ENCODE peak calls at places on chromosome 2, in four cellular contexts. J, P, N and U are unnamed samples. For H3K36me3, the result is how much of the 10 kb centered on the place peaks cover.

GRCh38 chr2:136022747-136023146 is 37.3 kb upstream of the DARS1 start:
- DNase-seq in J (no peak), P (no peak), N (no peak), U (no peak)

GRCh38 chr2:235206399-235206798 is 254.6 kb downstream of the SH3BP4 start:
- DNase-seq in J (no peak), P (no peak), N (no peak), U (no peak)

GRCh38 chr2:118980022-118980421 is 38.0 kb downstream of the MARCO start:
- DNase-seq in J (no peak), P (no peak), N (no peak), U (no peak)

GRCh38 chr2:202909394-202910192 is 1.9 kb downstream of the WDR12 start:
- DNase-seq in J (no peak), P (no peak), N (no peak), U (no peak)

GRCh38 chr2:53475320-53475719 is 292.3 kb upstream of the CHAC2 start:
- DNase-seq in J (no peak), P (no peak), N (peak), U (no peak)

GRCh38 chr2:238878051-238878735 is 30.3 kb downstream of the TWIST2 start:
- DNase-seq in J (no peak), P (no peak), N (no peak), U (no peak)

GRCh38 chr2:96251721-96252292 is 14.0 kb downstream of the TMEM127 start:
- DNase-seq in J (peak), P (peak), N (peak), U (peak)

GRCh38 chr2:4937550-4937949 is 754.6 kb upstream of the SOX11 start:
- DNase-seq in J (no peak), P (no peak), N (peak), U (no peak)

GRCh38 chr2:173223880-173224279 is 130.8 kb upstream of the CDCA7 start:
- DNase-seq in J (no peak), P (no peak), N (no peak), U (no peak)

GRCh38 chr2:133138693-133139092 is 429.6 kb downstream of the NCKAP5 start:
- DNase-seq in J (no peak), P (no peak), N (no peak), U (no peak)

GRCh38 chr2:160984426-160985077 is 175.7 kb upstream of the TANK start:
- DNase-seq in J (no peak), P (no peak), N (no peak), U (no peak)

GRCh38 chr2:166380615-166381014 is 4.9 kb upstream of the SCN9A start:
- DNase-seq in J (no peak), P (no peak), N (no peak), U (no peak)

GRCh38 chr2:166382448-166382847 is 6.7 kb upstream of the SCN9A start:
- DNase-seq in J (no peak), P (no peak), N (no peak), U (no peak)

GRCh38 chr2:166385313-166385712 is 9.6 kb upstream of the SCN9A start:
- DNase-seq in J (no peak), P (no peak), N (no peak), U (no peak)

GRCh38 chr2:166388488-166389070 is 12.8 kb upstream of the SCN9A start:
- DNase-seq in J (no peak), P (no peak), N (no peak), U (no peak)

DNA sequence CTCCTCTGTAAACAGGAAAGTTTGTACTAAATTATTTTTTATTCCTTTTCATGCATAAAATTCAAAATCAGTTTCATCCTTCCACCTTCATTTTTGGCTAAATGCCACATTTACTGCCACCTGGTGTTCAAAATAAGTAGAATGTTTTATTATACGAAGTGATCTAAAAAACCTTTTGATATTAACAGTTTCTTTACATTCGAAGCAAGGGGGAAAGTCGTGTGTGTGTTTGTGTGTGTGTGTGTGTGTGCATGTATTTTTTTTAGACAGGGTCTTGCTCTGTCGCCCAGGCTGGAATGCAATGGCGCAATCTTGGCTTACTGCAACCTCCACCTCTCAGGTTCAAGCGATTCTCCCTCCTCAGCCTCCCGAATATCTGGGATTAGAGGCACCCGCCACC is 9.0 kb upstream of the SCN9A start:
- DNase-seq in J (no peak), P (no peak), N (no peak), U (no peak)
- TF ChIP-seq CTCF in J (peak), P (peak), N (peak), U (peak)

GRCh38 chr2:167188596-167188967 is 300.3 kb downstream of the XIRP2 start:
- DNase-seq in J (no peak), P (peak), N (no peak), U (no peak)

GRCh38 chr2:167187910-167188595 is 299.8 kb downstream of the XIRP2 start:
- DNase-seq in J (no peak), P (no peak), N (no peak), U (no peak)

GRCh38 chr2:167187049-167187727 is 298.9 kb downstream of the XIRP2 start:
- DNase-seq in J (no peak), P (no peak), N (no peak), U (no peak)

GRCh38 chr2:167183916-167184315 is 295.6 kb downstream of the XIRP2 start:
- DNase-seq in J (no peak), P (no peak), N (no peak), U (no peak)

GRCh38 chr2:167186465-167186864 is 298.2 kb downstream of the XIRP2 start:
- DNase-seq in J (no peak), P (no peak), N (no peak), U (no peak)
- H3K36me3 ChIP-seq in J (under half), P (under half), N (under half), U (under half)

GRCh38 chr2:126996378-126996699 is 97.6 kb downstream of the TEX51 start:
- DNase-seq in J (no peak), P (no peak), N (no peak), U (no peak)

GRCh38 chr2:126999342-126999741 is 100.7 kb downstream of the TEX51 start:
- DNase-seq in J (no peak), P (no peak), N (no peak), U (no peak)

GRCh38 chr2:126998486-126998885 is 99.8 kb downstream of the TEX51 start:
- DNase-seq in J (no peak), P (no peak), N (no peak), U (no peak)

GRCh38 chr2:126994340-126994777 is 95.7 kb downstream of the TEX51 start:
- DNase-seq in J (no peak), P (no peak), N (no peak), U (no peak)

DNA sequence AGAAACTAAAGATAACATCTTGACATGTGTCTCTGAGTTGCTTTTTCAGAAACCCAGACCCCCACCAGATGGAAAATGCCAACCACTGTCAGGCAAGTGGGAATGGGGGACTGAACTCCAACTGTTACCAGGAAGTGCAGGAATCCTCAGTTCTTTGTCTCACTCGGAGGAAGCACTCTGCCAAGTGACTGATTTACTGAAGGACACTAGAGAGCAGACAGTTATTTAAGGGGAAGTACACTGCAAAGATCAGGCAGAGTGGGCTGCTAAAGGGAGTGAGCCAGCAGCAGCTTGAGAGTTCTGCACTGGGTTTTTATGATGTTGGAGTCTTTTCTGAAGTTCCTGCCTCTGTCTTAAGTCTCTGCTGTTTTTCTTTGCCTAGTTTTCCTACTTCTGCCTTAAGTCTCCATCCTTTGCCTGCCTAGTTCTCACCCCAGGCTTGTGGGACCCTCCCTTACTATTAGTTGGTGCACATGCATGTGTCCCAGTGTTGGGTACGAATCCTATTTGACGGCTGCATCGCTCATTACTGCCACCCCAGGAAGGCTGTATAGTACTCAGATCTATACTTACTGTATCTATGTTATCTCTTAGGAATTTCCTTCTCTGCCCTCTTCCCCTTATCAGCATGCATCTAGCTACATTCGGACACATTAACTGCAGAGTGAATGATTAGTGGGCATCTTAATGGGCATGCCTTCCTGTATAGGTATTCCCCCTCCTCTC is 97.1 kb downstream of the TEX51 start:
- DNase-seq in J (no peak), P (no peak), N (no peak), U (no peak)
- H3K27ac ChIP-seq in J (no peak), P (no peak), N (no peak), U (no peak)

GRCh38 chr2:39851691-39852110 is 72.6 kb upstream of the THUMPD2 start:
- DNase-seq in J (no peak), P (no peak), N (no peak), U (no peak)
- TF ChIP-seq CTCF in J (no peak), P (no peak), N (no peak), U (no peak)

GRCh38 chr2:86097114-86097896 is 8.4 kb downstream of the POLR1A start:
- DNase-seq in J (no peak), P (no peak), N (no peak), U (no peak)

GRCh38 chr2:86097913-86098312 is 7.8 kb downstream of the POLR1A start:
- DNase-seq in J (no peak), P (no peak), N (no peak), U (no peak)

GRCh38 chr2:86094229-86094628 is 11.5 kb downstream of the POLR1A start:
- DNase-seq in J (no peak), P (no peak), N (no peak), U (no peak)
- H3K36me3 ChIP-seq in J (under half), P (under half), N (under half), U (half or more)

GRCh38 chr2:20592106-20593071 is 58.5 kb downstream of the HS1BP3 start:
- DNase-seq in J (no peak), P (peak), N (no peak), U (no peak)
- H3K27ac ChIP-seq in J (no peak), P (no peak), N (peak), U (peak)

GRCh38 chr2:145431181-145431951 is 911.4 kb upstream of the ZEB2 start:
- DNase-seq in J (no peak), P (peak), N (no peak), U (no peak)
- TF ChIP-seq CTCF in J (no peak), P (peak), N (peak), U (no peak)

DNA sequence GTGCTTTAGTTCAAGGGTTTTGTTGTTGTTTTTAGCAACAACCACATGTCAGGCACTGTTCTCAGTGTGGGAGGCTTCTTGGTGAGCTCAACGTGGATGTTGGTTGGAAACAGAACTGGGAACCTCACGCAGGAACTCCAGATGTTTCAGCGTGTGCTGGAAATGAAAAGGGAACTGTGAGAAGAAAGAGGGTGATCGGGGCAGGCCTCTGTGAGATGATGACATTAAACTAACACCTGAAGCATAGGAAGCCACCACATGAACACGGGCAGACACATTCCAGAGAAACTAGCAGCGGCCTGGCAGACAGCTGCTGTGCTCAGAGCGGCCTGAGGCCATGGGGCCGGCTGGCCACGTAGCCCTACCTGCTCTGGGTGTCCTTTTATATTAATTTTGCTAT is 66.4 kb downstream of the COA5 start:
- DNase-seq in J (no peak), P (no peak), N (no peak), U (no peak)
- H3K36me3 ChIP-seq in J (under half), P (under half), N (under half), U (half or more)